ENCODE peak calls at places on chromosomes 16 and 17, in five cellular contexts. L, J, B, A and M are unnamed samples.

GRCh38 chr16:3121843-3122467 is 9.6 kb downstream of the ZNF205 start:
- DNase-seq in L (peak; percentile 29), J (no peak), B (no peak), A (no peak), M (no peak)

GRCh38 chr17:6800422-6801027 is 24.5 kb downstream of the FBXO39 start:
- DNase-seq in L (no peak), J (no peak), B (no peak), A (no peak), M (no peak)

GRCh38 chr16:832652-833336 is 32.3 kb upstream of the GNG13 start:
- DNase-seq in L (no peak), J (no peak), B (peak; percentile 63), A (no peak), M (no peak)

GRCh38 chr17:42132941-42133340 is 10.3 kb downstream of the HSPB9 start:
- DNase-seq in L (peak; percentile 76), J (no peak), B (peak; percentile 77), A (no peak), M (peak; percentile 52)

GRCh38 chr16:1647904-1648303 is 30.2 kb upstream of the JPT2 start:
- DNase-seq in L (no peak), J (no peak), B (no peak), A (no peak), M (no peak)

GRCh38 chr17:29593546-29594440 is 861 bp downstream of the ANKRD13B start:
- DNase-seq in L (peak; percentile 30), J (peak; percentile 75), B (no peak), A (peak; percentile 61), M (no peak)

GRCh38 chr16:2675714-2676113 is 6.6 kb upstream of the KCTD5 start:
- DNase-seq in L (no peak), J (peak; percentile 45), B (no peak), A (peak; percentile 50), M (no peak)

GRCh38 chr17:7748098-7748775 is 30.7 kb downstream of the DNAH2 start:
- DNase-seq in L (no peak), J (no peak), B (no peak), A (no peak), M (no peak)

GRCh38 chr16:83689385-83689831 is 118.4 kb upstream of the HSBP1 start:
- DNase-seq in L (no peak), J (peak; percentile 55), B (no peak), A (no peak), M (no peak)

GRCh38 chr16:28985206-28985605 is 354 bp downstream of the LAT start:
- DNase-seq in L (no peak), J (no peak), B (no peak), A (no peak), M (no peak)

GRCh38 chr16:15553313-15554088 is 89.5 kb downstream of the MARF1 start:
- DNase-seq in L (no peak), J (no peak), B (no peak), A (no peak), M (no peak)

GRCh38 chr17:82957961-82958491 is 118.2 kb upstream of the ZNF750 start:
- DNase-seq in L (no peak), J (peak; percentile 68), B (no peak), A (no peak), M (peak; percentile 11)

GRCh38 chr17:75051941-75052340 is 4.9 kb downstream of the KCTD2 start:
- DNase-seq in L (no peak), J (no peak), B (no peak), A (no peak), M (no peak)

GRCh38 chr17:77473615-77474226 is 333.0 kb downstream of the SEC14L1 start:
- DNase-seq in L (no peak), J (no peak), B (no peak), A (no peak), M (no peak)

GRCh38 chr16:81723098-81723723 is 55.9 kb upstream of the PLCG2 start:
- DNase-seq in L (peak; percentile 30), J (no peak), B (peak; percentile 72), A (peak; percentile 87), M (no peak)

GRCh38 chr17:7019839-7020519 is 2.9 kb upstream of the BCL6B start:
- DNase-seq in L (peak; percentile 71), J (peak; percentile 83), B (peak; percentile 58), A (peak; percentile 58), M (no peak)

GRCh38 chr16:78455861-78456260 is 356.4 kb downstream of the WWOX start:
- DNase-seq in L (peak; percentile 10), J (no peak), B (no peak), A (no peak), M (no peak)

GRCh38 chr17:50949128-50950001 is 83.2 kb upstream of the TOB1 start:
- DNase-seq in L (peak; percentile 13), J (peak; percentile 67), B (no peak), A (no peak), M (no peak)

GRCh38 chr17:73588291-73589095 is 55.8 kb downstream of the SDK2 start:
- DNase-seq in L (no peak), J (no peak), B (no peak), A (no peak), M (no peak)
- H3K27me3 ChIP-seq in L (no peaks in the 10 kb centered on the region), J (no peaks in the 10 kb centered on the region), B (no peaks in the 10 kb centered on the region), A (peaks cover 61% of the 10 kb centered on the region), M (peaks cover 24% of the 10 kb centered on the region)

DNA sequence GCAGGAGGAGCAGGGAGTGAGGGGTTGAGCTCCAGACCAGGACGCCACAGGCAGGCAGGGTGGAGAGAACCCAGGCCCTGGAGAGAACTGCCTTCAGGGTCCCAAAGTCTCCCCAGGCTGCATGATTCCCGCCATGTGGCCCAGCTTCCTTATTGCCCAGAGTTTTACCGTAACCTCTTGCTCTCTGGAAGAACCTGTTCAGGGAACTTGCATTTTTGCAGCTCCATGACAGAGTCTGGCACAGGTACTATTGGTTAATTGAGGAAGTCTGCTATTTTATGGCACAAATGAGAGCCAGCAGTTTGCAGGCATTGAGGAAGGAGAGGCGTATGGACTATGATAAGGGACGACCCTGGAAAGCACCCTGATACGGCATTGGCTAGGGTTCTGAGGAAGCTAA is 11.6 kb upstream of the NOS2 start:
- DNase-seq in L (no peak), J (no peak), B (peak; percentile 84), A (no peak), M (no peak)
- H3K4me3 ChIP-seq in L (no peak overlapping the region), J (no peak overlapping the region), B (no peak overlapping the region), A (no peak overlapping the region), M (no peak overlapping the region)

DNA sequence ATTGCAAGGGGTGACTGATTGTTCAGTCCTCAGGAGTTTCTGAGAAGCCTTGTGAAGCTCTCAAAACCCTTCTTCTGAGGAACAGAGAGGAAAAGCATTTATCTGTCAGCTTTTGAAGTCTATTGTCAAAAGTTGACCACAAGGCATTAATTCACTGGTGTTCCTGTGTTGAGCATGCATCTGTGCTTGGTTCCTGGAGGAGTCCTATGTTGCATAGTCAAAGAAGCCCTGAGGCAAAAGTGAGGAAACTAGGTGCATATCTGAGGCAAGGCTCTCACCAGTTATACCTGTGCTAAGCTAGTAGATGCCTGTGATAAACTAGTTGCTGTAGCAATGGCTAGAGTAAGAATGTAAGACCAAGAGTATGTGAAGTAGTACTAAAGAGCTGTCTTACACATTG is 1.8 kb upstream of the HEATR6 start:
- DNase-seq in L (no peak), J (no peak), B (no peak), A (no peak), M (no peak)
- H3K27me3 ChIP-seq in L (no peaks in the 10 kb centered on the region), J (no peaks in the 10 kb centered on the region), B (no peaks in the 10 kb centered on the region), A (no peaks in the 10 kb centered on the region), M (no peaks in the 10 kb centered on the region)

GRCh38 chr17:55632893-55633292 is 89.8 kb downstream of the TMEM100 start:
- DNase-seq in L (no peak), J (no peak), B (no peak), A (no peak), M (no peak)

GRCh38 chr17:55639096-55639495 is 83.6 kb downstream of the TMEM100 start:
- DNase-seq in L (no peak), J (no peak), B (no peak), A (no peak), M (no peak)

GRCh38 chr17:55634702-55635101 is 88.0 kb downstream of the TMEM100 start:
- DNase-seq in L (no peak), J (no peak), B (no peak), A (no peak), M (no peak)

GRCh38 chr17:55632236-55632635 is 90.4 kb downstream of the TMEM100 start:
- DNase-seq in L (no peak), J (no peak), B (no peak), A (no peak), M (no peak)

DNA sequence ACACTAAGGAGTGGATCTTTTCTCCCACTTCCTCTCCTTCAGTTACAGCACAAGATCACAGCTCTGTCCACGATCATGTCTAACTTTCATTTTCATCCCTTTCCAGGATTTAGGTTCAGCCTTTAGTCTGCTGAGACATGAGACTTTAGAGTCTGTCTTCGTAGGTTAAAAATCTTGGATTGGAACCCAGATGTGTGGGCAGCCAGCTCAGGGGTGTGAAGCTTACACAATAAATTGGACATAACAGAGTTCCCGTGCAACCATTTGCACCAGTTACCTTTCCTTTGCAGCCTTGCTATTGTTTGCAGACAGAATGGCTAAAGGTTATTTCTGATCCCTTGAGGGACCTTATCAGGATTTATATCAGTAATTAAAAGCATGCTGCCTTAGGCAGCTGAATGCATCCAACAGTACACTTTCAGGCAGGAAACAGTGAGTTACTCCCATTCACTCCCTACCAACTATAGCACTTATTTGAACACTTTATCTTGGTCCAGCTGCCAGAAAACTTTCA is 87.4 kb downstream of the TMEM100 start:
- DNase-seq in L (no peak), J (no peak), B (no peak), A (no peak), M (no peak)
- H3K4me3 ChIP-seq in L (no peak overlapping the region), J (no peak overlapping the region), B (no peak overlapping the region), A (no peak overlapping the region), M (peak overlapping the region; percentile 36)

GRCh38 chr17:45848868-45849535 is 4.3 kb downstream of the SPPL2C start:
- DNase-seq in L (no peak), J (no peak), B (no peak), A (no peak), M (no peak)
- H3K27me3 ChIP-seq in L (no peaks in the 10 kb centered on the region), J (no peaks in the 10 kb centered on the region), B (no peaks in the 10 kb centered on the region), A (peaks cover 65% of the 10 kb centered on the region), M (peaks cover 54% of the 10 kb centered on the region)

GRCh38 chr17:40361925-40362695 is 2.4 kb downstream of the GJD3 start:
- DNase-seq in L (no peak), J (no peak), B (peak; percentile 17), A (no peak), M (no peak)

GRCh38 chr17:40361063-40361924 is 3.2 kb downstream of the GJD3 start:
- DNase-seq in L (no peak), J (no peak), B (no peak), A (no peak), M (no peak)

GRCh38 chr17:40363480-40363838 is 1.1 kb downstream of the GJD3 start:
- DNase-seq in L (no peak), J (peak; percentile 82), B (no peak), A (peak; percentile 58), M (no peak)

GRCh38 chr17:40364121-40364861 is at the start of gene GJD3:
- DNase-seq in L (no peak), J (peak; percentile 63), B (no peak), A (no peak), M (no peak)

GRCh38 chr17:40362696-40363479 is 1.6 kb downstream of the GJD3 start:
- DNase-seq in L (peak; percentile 82), J (peak; percentile 91), B (peak; percentile 81), A (peak; percentile 90), M (peak; percentile 58)
- H3K4me3 ChIP-seq in L (no peak overlapping the region), J (peak overlapping the region; percentile 36), B (peak overlapping the region; percentile 59), A (peak overlapping the region; percentile 58), M (peak overlapping the region; percentile 67)

GRCh38 chr16:51134876-51135275 is 16.2 kb downstream of the SALL1 start:
- DNase-seq in L (no peak), J (no peak), B (no peak), A (no peak), M (no peak)
- H3K27me3 ChIP-seq in L (no peaks in the 10 kb centered on the region), J (peaks cover 2% of the 10 kb centered on the region), B (peaks cover 5% of the 10 kb centered on the region), A (peaks cover 30% of the 10 kb centered on the region), M (peaks cover 94% of the 10 kb centered on the region)